ENCODE peak calls at places on chromosome 7, in six cellular contexts. H, K, M, B, X and F are unnamed samples.

GRCh38 chr7:158885624-158886023 is 29.3 kb downstream of the DYNC2I1 start:
- DNase-seq in M (peak), H (no peak), K (peak), B (peak), X (no peak), F (no peak)

GRCh38 chr7:50159154-50159553 is 66.1 kb upstream of the ZPBP start:
- DNase-seq in H (no peak), M (no peak), X (no peak), K (no peak), B (no peak), F (no peak)

GRCh38 chr7:90892213-90892612 is 296.1 kb downstream of the CDK14 start:
- DNase-seq in H (no peak), B (peak), M (no peak), K (no peak), X (no peak), F (no peak)

GRCh38 chr7:82506702-82507101 is 63.1 kb upstream of the CACNA2D1 start:
- DNase-seq in H (no peak), M (no peak), B (no peak), X (no peak), K (no peak), F (no peak)

GRCh38 chr7:142033154-142033553 is 37.5 kb downstream of the MGAM start:
- DNase-seq in M (no peak), K (no peak), H (no peak), X (no peak), B (no peak), F (no peak)

GRCh38 chr7:101502466-101503098 is 126.5 kb downstream of the MYL10 start:
- DNase-seq in K (no peak), B (no peak), M (no peak), X (no peak), H (no peak), F (no peak)

GRCh38 chr7:33750177-33750576 is 155.2 kb upstream of the BMPER start:
- DNase-seq in M (no peak), H (no peak), B (no peak), X (no peak), K (no peak), F (no peak)

GRCh38 chr7:116246357-116246756 is 36.0 kb downstream of the TES start:
- DNase-seq in K (no peak), B (no peak), H (no peak), M (no peak), X (no peak), F (no peak)

GRCh38 chr7:150986099-150986512 is 4.7 kb upstream of the NOS3 start:
- DNase-seq in M (peak), H (peak), X (no peak), K (peak), B (peak), F (peak)

GRCh38 chr7:155795401-155795800 is 16.9 kb downstream of the SHH start:
- DNase-seq in M (no peak), K (no peak), X (no peak), H (no peak), B (no peak), F (no peak)

GRCh38 chr7:25982684-25983083 is 169.3 kb upstream of the NFE2L3 start:
- DNase-seq in M (peak), X (no peak), H (no peak), K (no peak), B (no peak), F (no peak)

GRCh38 chr7:151140826-151141225 is 26.7 kb downstream of the GBX1 start:
- DNase-seq in X (no peak), M (no peak), B (no peak), K (no peak), H (no peak), F (no peak)

GRCh38 chr7:16647435-16647960 is 1.5 kb downstream of the BZW2 start:
- DNase-seq in X (no peak), M (no peak), K (no peak), H (no peak), B (no peak), F (no peak)

GRCh38 chr7:158134824-158135223 is 452.8 kb downstream of the PTPRN2 start:
- DNase-seq in B (no peak), K (no peak), H (no peak), X (no peak), M (no peak), F (no peak)

GRCh38 chr7:64998865-64999164 is 7.7 kb downstream of the ERV3-1 start:
- DNase-seq in B (no peak), H (no peak), M (no peak), X (no peak), K (no peak), F (no peak)

GRCh38 chr7:30770936-30771858 is at the start of gene MINDY4:
- DNase-seq in K (peak), M (peak), B (peak), X (peak), H (peak), F (peak)

GRCh38 chr7:3300221-3300650 is 816 bp upstream of the SDK1 start:
- DNase-seq in M (no peak), H (no peak), K (peak), X (peak), B (no peak), F (no peak)

GRCh38 chr7:54538122-54538521 is 4.1 kb upstream of the VSTM2A start:
- DNase-seq in H (no peak), X (no peak), M (no peak), K (no peak), B (no peak), F (no peak)

GRCh38 chr7:157886711-157887110 is 549.9 kb downstream of the DNAJB6 start:
- DNase-seq in H (no peak), X (no peak), K (no peak), B (no peak), M (no peak), F (no peak)

GRCh38 chr7:50400114-50400513 is 50.0 kb downstream of the FIGNL1 start:
- DNase-seq in X (no peak), K (no peak), B (no peak), M (no peak), H (no peak), F (no peak)

GRCh38 chr7:151834281-151835035 is 42.5 kb downstream of the PRKAG2 start:
- DNase-seq in K (no peak), H (no peak), X (no peak), M (no peak), B (no peak), F (no peak)

GRCh38 chr7:1675673-1676549 is 5.8 kb downstream of the ELFN1 start:
- DNase-seq in B (no peak), K (no peak), X (no peak), H (peak), M (no peak), F (no peak)

GRCh38 chr7:27155816-27156507 is 513 bp downstream of the HOXA7 start:
- DNase-seq in K (peak), M (peak), H (peak), B (peak), X (peak), F (no peak)

GRCh38 chr7:5517057-5517456 is 93.4 kb upstream of the TNRC18 start:
- DNase-seq in M (no peak), B (no peak), K (no peak), H (no peak), X (no peak), F (no peak)

GRCh38 chr7:2508327-2509231 is 11.0 kb upstream of the LFNG start:
- DNase-seq in X (peak), H (peak), M (peak), K (no peak), B (peak), F (no peak)

GRCh38 chr7:27782849-27783248 is 42.9 kb downstream of the TAX1BP1 start:
- DNase-seq in B (peak), X (no peak), H (no peak), K (peak), M (peak), F (no peak)